ENCODE peak calls at places on chromosomes 4 and X, in six cellular contexts. L, W, I, P, R and S are unnamed samples.

GRCh38 chr4:88731359-88731758 is 33.7 kb upstream of the NAP1L5 start:
- DNase-seq in I (no peak), P (no peak), L (no peak), R (no peak), W (no peak), S (no peak)

GRCh38 chr4:54669831-54670230 is 12.1 kb downstream of the KIT start:
- DNase-seq in P (no peak), W (no peak), I (no peak), L (no peak), R (no peak), S (no peak)

GRCh38 chr4:89838005-89838404 is 1.0 kb upstream of the SNCA start:
- DNase-seq in L (peak; percentile 9), P (no peak), R (peak; percentile 46), W (no peak), I (no peak), S (no peak)

GRCh38 chrX:33307954-33308353 is 96.6 kb upstream of the DMD start:
- DNase-seq in W (no peak), P (no peak), I (no peak), L (no peak), R (no peak), S (no peak)

GRCh38 chr4:141416677-141417363 is 196.1 kb downstream of the ZNF330 start:
- DNase-seq in W (no peak), L (no peak), R (no peak), P (no peak), I (no peak), S (no peak)

GRCh38 chr4:10045481-10045880 is 24.2 kb upstream of the SLC2A9 start:
- DNase-seq in R (no peak), P (no peak), L (no peak), W (peak; percentile 62), I (no peak), S (no peak)

GRCh38 chr4:14646831-14647230 is 355.4 kb upstream of the CPEB2 start:
- DNase-seq in P (no peak), I (no peak), L (no peak), R (no peak), W (no peak), S (no peak)

GRCh38 chr4:141971854-141972253 is 335.5 kb downstream of the IL15 start:
- DNase-seq in L (no peak), I (no peak), P (no peak), W (no peak), R (no peak), S (no peak)

GRCh38 chr4:130563185-130563890 is 1467.4 kb downstream of the C4orf33 start:
- DNase-seq in P (peak; percentile 39), W (peak; percentile 7), R (peak; percentile 55), I (no peak), L (peak; percentile 38), S (no peak)

GRCh38 chr4:105158837-105159236 is 12.2 kb downstream of the TET2 start:
- DNase-seq in R (no peak), P (no peak), W (no peak), L (no peak), I (no peak), S (no peak)

GRCh38 chr4:8378776-8379175 is 61.7 kb downstream of the ACOX3 start:
- DNase-seq in P (no peak), L (no peak), R (no peak), I (no peak), W (no peak), S (no peak)

GRCh38 chr4:182825786-182826185 is 91.4 kb downstream of the DCTD start:
- DNase-seq in W (no peak), R (no peak), I (no peak), P (no peak), L (no peak), S (no peak)

GRCh38 chr4:6891436-6892170 is 18.0 kb upstream of the TBC1D14 start:
- DNase-seq in L (no peak), P (no peak), W (no peak), I (no peak), R (no peak), S (no peak)

GRCh38 chr4:91729851-91730250 is 573.9 kb upstream of the GRID2 start:
- DNase-seq in L (no peak), P (no peak), W (no peak), R (no peak), I (no peak), S (no peak)

GRCh38 chr4:182748949-182749348 is 168.2 kb downstream of the DCTD start:
- DNase-seq in I (no peak), L (no peak), R (no peak), P (no peak), W (no peak), S (no peak)

GRCh38 chrX:7111518-7111917 is 36.0 kb upstream of the STS start:
- DNase-seq in P (no peak), W (no peak), R (no peak), I (no peak), L (no peak), S (no peak)

GRCh38 chrX:72545990-72546389 is 26.7 kb downstream of the HDAC8 start:
- DNase-seq in P (no peak), I (no peak), W (no peak), L (peak; percentile 2), R (no peak), S (no peak)

GRCh38 chr4:155509619-155510018 is 132.9 kb upstream of the MAP9 start:
- DNase-seq in P (no peak), I (no peak), W (no peak), R (no peak), L (peak; percentile 25), S (no peak)

GRCh38 chr4:72112514-72113156 is 80.8 kb downstream of the NPFFR2 start:
- DNase-seq in W (peak; percentile 2), R (no peak), P (no peak), I (no peak), L (no peak), S (no peak)

GRCh38 chrX:153908219-153908875 is 3.9 kb downstream of the AVPR2 start:
- DNase-seq in R (no peak), W (no peak), P (no peak), I (no peak), L (no peak), S (no peak)

GRCh38 chr4:84531689-84532088 is 32.6 kb upstream of the NKX6-1 start:
- DNase-seq in L (no peak), R (no peak), W (no peak), P (no peak), I (no peak), S (no peak)

GRCh38 chr4:138410266-138410665 is 168.1 kb upstream of the SLC7A11 start:
- DNase-seq in W (no peak), L (no peak), R (peak; percentile 16), P (no peak), I (no peak), S (no peak)

GRCh38 chr4:140426610-140427103 is 791 bp downstream of the CLGN start:
- DNase-seq in I (no peak), L (peak; percentile 93), W (peak; percentile 13), R (no peak), P (no peak), S (no peak)

GRCh38 chrX:154040307-154040756 is 20.6 kb upstream of the IRAK1 start:
- DNase-seq in W (no peak), P (no peak), R (no peak), I (no peak), L (no peak), S (no peak)

GRCh38 chrX:68732906-68733493 is 85.5 kb downstream of the STARD8 start:
- DNase-seq in L (peak; percentile 27), R (peak; percentile 29), P (peak; percentile 72), W (peak; percentile 38), I (peak; percentile 28), S (peak; percentile 65)

GRCh38 chr4:21888195-21888976 is 60.2 kb downstream of the KCNIP4 start:
- DNase-seq in L (no peak), I (no peak), R (no peak), P (no peak), W (no peak), S (no peak)

GRCh38 chr4:67721770-67722597 is 21.0 kb upstream of the UBA6 start:
- DNase-seq in I (no peak), L (no peak), R (no peak), P (no peak), W (no peak), S (no peak)

GRCh38 chr4:86043755-86044592 is 315.9 kb downstream of the MAPK10 start:
- DNase-seq in I (no peak), W (peak; percentile 6), L (peak; percentile 62), P (no peak), R (peak; percentile 70), S (no peak)

GRCh38 chr4:88456757-88457306 is at the start of gene HERC5:
- DNase-seq in W (peak; percentile 82), I (peak; percentile 94), P (peak; percentile 92), R (peak; percentile 92), L (peak; percentile 93), S (peak; percentile 97)

GRCh38 chrX:2924151-2924550 is 5.0 kb downstream of the ARSD start:
- DNase-seq in W (no peak), L (no peak), I (no peak), R (no peak), P (no peak), S (no peak)

GRCh38 chr4:13670456-13671150 is 43.1 kb upstream of the BOD1L1 start:
- DNase-seq in P (no peak), R (no peak), W (no peak), I (no peak), L (no peak), S (no peak)

GRCh38 chr4:149765630-149766029 is 50.0 kb downstream of the IQCM start:
- DNase-seq in I (no peak), R (no peak), W (no peak), P (no peak), L (no peak), S (no peak)

GRCh38 chr4:3229328-3229727 is 19.6 kb upstream of the MSANTD1 start:
- DNase-seq in W (no peak), I (no peak), R (no peak), L (no peak), P (no peak), S (no peak)

GRCh38 chr4:27278615-27279014 is 418.0 kb downstream of the STIM2 start:
- DNase-seq in L (no peak), P (no peak), R (no peak), W (no peak), I (no peak), S (no peak)